ENCODE peak calls at places on chromosomes 11 and 22, in ten cellular contexts. One of them, this sample, is unnamed.
A peak's percentile ranks its signal among the peaks of the same experiment; 100 is the strongest.

GRCh38 chr11:119694334-119694733 is 34.7 kb downstream of the NECTIN1 start:
- DNase-seq in chondrocyte: no peak
- DNase-seq in non-pigmented ciliary epithelial cell: no peak
- DNase-seq in fibroblast of the aortic adventitia: no peak
- DNase-seq in posterior vena cava: no peak
- DNase-seq in activated effector memory CD4-positive, alpha-beta T cell treated with anti-CD3 and anti-CD28 coated beads, Interleukin-2, amount 50 U/mL, for 16 hours: no peak
- DNase-seq in naive thymus-derived CD4-positive, alpha-beta T cell: no peak
- DNase-seq in HEK293T: no peak
- DNase-seq in kidney epithelial cell: no peak
- DNase-seq in EL: no peak
- DNase-seq in this sample: no peak

GRCh38 chr22:45923812-45924211 is 53.1 kb downstream of the WNT7B start:
- DNase-seq in chondrocyte: no peak
- DNase-seq in non-pigmented ciliary epithelial cell: no peak
- DNase-seq in fibroblast of the aortic adventitia: no peak
- DNase-seq in posterior vena cava: no peak
- DNase-seq in activated effector memory CD4-positive, alpha-beta T cell treated with anti-CD3 and anti-CD28 coated beads, Interleukin-2, amount 50 U/mL, for 16 hours: no peak
- DNase-seq in naive thymus-derived CD4-positive, alpha-beta T cell: no peak
- DNase-seq in HEK293T: no peak
- DNase-seq in kidney epithelial cell: no peak
- DNase-seq in EL: no peak
- DNase-seq in this sample: no peak

GRCh38 chr11:128521697-128522062 is 65.7 kb downstream of the ETS1 start:
- DNase-seq in chondrocyte: no peak
- DNase-seq in non-pigmented ciliary epithelial cell: no peak
- DNase-seq in fibroblast of the aortic adventitia: peak; percentile 36
- DNase-seq in posterior vena cava: no peak
- DNase-seq in activated effector memory CD4-positive, alpha-beta T cell treated with anti-CD3 and anti-CD28 coated beads, Interleukin-2, amount 50 U/mL, for 16 hours: peak; percentile 76
- DNase-seq in naive thymus-derived CD4-positive, alpha-beta T cell: peak; percentile 44
- DNase-seq in HEK293T: no peak
- DNase-seq in kidney epithelial cell: no peak
- DNase-seq in EL: no peak
- DNase-seq in this sample: no peak

GRCh38 chr11:60872124-60872951 is 5.0 kb downstream of the ZP1 start:
- DNase-seq in chondrocyte: peak; percentile 52
- DNase-seq in non-pigmented ciliary epithelial cell: no peak
- DNase-seq in fibroblast of the aortic adventitia: peak; percentile 75
- DNase-seq in posterior vena cava: peak; percentile 73
- DNase-seq in activated effector memory CD4-positive, alpha-beta T cell treated with anti-CD3 and anti-CD28 coated beads, Interleukin-2, amount 50 U/mL, for 16 hours: no peak
- DNase-seq in naive thymus-derived CD4-positive, alpha-beta T cell: no peak
- DNase-seq in HEK293T: no peak
- DNase-seq in kidney epithelial cell: no peak
- DNase-seq in EL: peak; percentile 76
- DNase-seq in this sample: no peak

GRCh38 chr22:47177334-47177815 is 414.9 kb downstream of the TBC1D22A start:
- DNase-seq in chondrocyte: no peak
- DNase-seq in non-pigmented ciliary epithelial cell: no peak
- DNase-seq in fibroblast of the aortic adventitia: no peak
- DNase-seq in posterior vena cava: no peak
- DNase-seq in activated effector memory CD4-positive, alpha-beta T cell treated with anti-CD3 and anti-CD28 coated beads, Interleukin-2, amount 50 U/mL, for 16 hours: peak; percentile 31
- DNase-seq in naive thymus-derived CD4-positive, alpha-beta T cell: no peak
- DNase-seq in HEK293T: no peak
- DNase-seq in kidney epithelial cell: no peak
- DNase-seq in EL: no peak
- DNase-seq in this sample: peak; percentile 7

GRCh38 chr11:46006418-46007070 is 84.1 kb downstream of the LARGE2 start:
- DNase-seq in chondrocyte: no peak
- DNase-seq in non-pigmented ciliary epithelial cell: peak; percentile 60
- DNase-seq in fibroblast of the aortic adventitia: peak; percentile 85
- DNase-seq in posterior vena cava: no peak
- DNase-seq in activated effector memory CD4-positive, alpha-beta T cell treated with anti-CD3 and anti-CD28 coated beads, Interleukin-2, amount 50 U/mL, for 16 hours: no peak
- DNase-seq in naive thymus-derived CD4-positive, alpha-beta T cell: no peak
- DNase-seq in HEK293T: peak; percentile 67
- DNase-seq in kidney epithelial cell: peak; percentile 28
- DNase-seq in EL: peak; percentile 69
- DNase-seq in this sample: no peak

GRCh38 chr11:15673408-15673811 is 558.7 kb downstream of the INSC start:
- DNase-seq in chondrocyte: no peak
- DNase-seq in non-pigmented ciliary epithelial cell: no peak
- DNase-seq in fibroblast of the aortic adventitia: no peak
- DNase-seq in posterior vena cava: no peak
- DNase-seq in activated effector memory CD4-positive, alpha-beta T cell treated with anti-CD3 and anti-CD28 coated beads, Interleukin-2, amount 50 U/mL, for 16 hours: no peak
- DNase-seq in naive thymus-derived CD4-positive, alpha-beta T cell: no peak
- DNase-seq in HEK293T: no peak
- DNase-seq in kidney epithelial cell: no peak
- DNase-seq in EL: peak; percentile 29
- DNase-seq in this sample: peak; percentile 75

GRCh38 chr22:28983788-28984441 is 77.7 kb downstream of the C22orf31 start:
- DNase-seq in chondrocyte: no peak
- DNase-seq in non-pigmented ciliary epithelial cell: no peak
- DNase-seq in fibroblast of the aortic adventitia: peak; percentile 40
- DNase-seq in posterior vena cava: no peak
- DNase-seq in activated effector memory CD4-positive, alpha-beta T cell treated with anti-CD3 and anti-CD28 coated beads, Interleukin-2, amount 50 U/mL, for 16 hours: no peak
- DNase-seq in naive thymus-derived CD4-positive, alpha-beta T cell: no peak
- DNase-seq in HEK293T: no peak
- DNase-seq in kidney epithelial cell: no peak
- DNase-seq in EL: no peak
- DNase-seq in this sample: peak; percentile 75

GRCh38 chr11:78868563-78868962 is 293.9 kb upstream of the NARS2 start:
- DNase-seq in chondrocyte: no peak
- DNase-seq in non-pigmented ciliary epithelial cell: no peak
- DNase-seq in fibroblast of the aortic adventitia: no peak
- DNase-seq in posterior vena cava: no peak
- DNase-seq in activated effector memory CD4-positive, alpha-beta T cell treated with anti-CD3 and anti-CD28 coated beads, Interleukin-2, amount 50 U/mL, for 16 hours: no peak
- DNase-seq in naive thymus-derived CD4-positive, alpha-beta T cell: no peak
- DNase-seq in HEK293T: no peak
- DNase-seq in kidney epithelial cell: no peak
- DNase-seq in EL: no peak
- DNase-seq in this sample: no peak

GRCh38 chr11:113697798-113698407 is 8.2 kb downstream of the TMPRSS5 start:
- DNase-seq in chondrocyte: no peak
- DNase-seq in non-pigmented ciliary epithelial cell: no peak
- DNase-seq in fibroblast of the aortic adventitia: no peak
- DNase-seq in posterior vena cava: no peak
- DNase-seq in activated effector memory CD4-positive, alpha-beta T cell treated with anti-CD3 and anti-CD28 coated beads, Interleukin-2, amount 50 U/mL, for 16 hours: no peak
- DNase-seq in naive thymus-derived CD4-positive, alpha-beta T cell: no peak
- DNase-seq in HEK293T: no peak
- DNase-seq in kidney epithelial cell: no peak
- DNase-seq in EL: no peak
- DNase-seq in this sample: no peak

GRCh38 chr22:23263651-23264555 is 83.6 kb downstream of the BCR start:
- DNase-seq in chondrocyte: no peak
- DNase-seq in non-pigmented ciliary epithelial cell: no peak
- DNase-seq in fibroblast of the aortic adventitia: no peak
- DNase-seq in posterior vena cava: no peak
- DNase-seq in activated effector memory CD4-positive, alpha-beta T cell treated with anti-CD3 and anti-CD28 coated beads, Interleukin-2, amount 50 U/mL, for 16 hours: peak; percentile 70
- DNase-seq in naive thymus-derived CD4-positive, alpha-beta T cell: no peak
- DNase-seq in HEK293T: no peak
- DNase-seq in kidney epithelial cell: no peak
- DNase-seq in EL: no peak
- DNase-seq in this sample: no peak

GRCh38 chr11:121890377-121890776 is 225.6 kb downstream of the BLID start:
- DNase-seq in chondrocyte: no peak
- DNase-seq in non-pigmented ciliary epithelial cell: peak; percentile 78
- DNase-seq in fibroblast of the aortic adventitia: peak; percentile 86
- DNase-seq in posterior vena cava: no peak
- DNase-seq in activated effector memory CD4-positive, alpha-beta T cell treated with anti-CD3 and anti-CD28 coated beads, Interleukin-2, amount 50 U/mL, for 16 hours: no peak
- DNase-seq in naive thymus-derived CD4-positive, alpha-beta T cell: no peak
- DNase-seq in HEK293T: no peak
- DNase-seq in kidney epithelial cell: no peak
- DNase-seq in EL: peak; percentile 88
- DNase-seq in this sample: no peak

GRCh38 chr22:20779014-20779812 is 5.3 kb downstream of the SERPIND1 start:
- DNase-seq in chondrocyte: no peak
- DNase-seq in non-pigmented ciliary epithelial cell: no peak
- DNase-seq in fibroblast of the aortic adventitia: no peak
- DNase-seq in posterior vena cava: peak; percentile 48
- DNase-seq in activated effector memory CD4-positive, alpha-beta T cell treated with anti-CD3 and anti-CD28 coated beads, Interleukin-2, amount 50 U/mL, for 16 hours: no peak
- DNase-seq in naive thymus-derived CD4-positive, alpha-beta T cell: no peak
- DNase-seq in HEK293T: no peak
- DNase-seq in kidney epithelial cell: no peak
- DNase-seq in EL: no peak
- DNase-seq in this sample: no peak

GRCh38 chr11:117840881-117841581 is 16.5 kb upstream of the FXYD2 start:
- DNase-seq in chondrocyte: peak; percentile 21
- DNase-seq in non-pigmented ciliary epithelial cell: no peak
- DNase-seq in fibroblast of the aortic adventitia: no peak
- DNase-seq in posterior vena cava: peak; percentile 50
- DNase-seq in activated effector memory CD4-positive, alpha-beta T cell treated with anti-CD3 and anti-CD28 coated beads, Interleukin-2, amount 50 U/mL, for 16 hours: peak; percentile 44
- DNase-seq in naive thymus-derived CD4-positive, alpha-beta T cell: peak; percentile 15
- DNase-seq in HEK293T: no peak
- DNase-seq in kidney epithelial cell: no peak
- DNase-seq in EL: no peak
- DNase-seq in this sample: no peak

GRCh38 chr11:125454047-125454446 is 42.0 kb downstream of the FEZ1 start:
- DNase-seq in chondrocyte: no peak
- DNase-seq in non-pigmented ciliary epithelial cell: no peak
- DNase-seq in fibroblast of the aortic adventitia: no peak
- DNase-seq in posterior vena cava: no peak
- DNase-seq in activated effector memory CD4-positive, alpha-beta T cell treated with anti-CD3 and anti-CD28 coated beads, Interleukin-2, amount 50 U/mL, for 16 hours: no peak
- DNase-seq in naive thymus-derived CD4-positive, alpha-beta T cell: no peak
- DNase-seq in HEK293T: no peak
- DNase-seq in kidney epithelial cell: no peak
- DNase-seq in EL: no peak
- DNase-seq in this sample: peak; percentile 31

GRCh38 chr11:76700177-76701100 is 29.9 kb upstream of the LRRC32 start:
- DNase-seq in chondrocyte: no peak
- DNase-seq in non-pigmented ciliary epithelial cell: peak; percentile 77
- DNase-seq in fibroblast of the aortic adventitia: peak; percentile 85
- DNase-seq in posterior vena cava: peak; percentile 82
- DNase-seq in activated effector memory CD4-positive, alpha-beta T cell treated with anti-CD3 and anti-CD28 coated beads, Interleukin-2, amount 50 U/mL, for 16 hours: no peak
- DNase-seq in naive thymus-derived CD4-positive, alpha-beta T cell: no peak
- DNase-seq in HEK293T: no peak
- DNase-seq in kidney epithelial cell: peak; percentile 85
- DNase-seq in EL: peak; percentile 97
- DNase-seq in this sample: no peak

GRCh38 chr11:102850973-102851745 is 7.8 kb upstream of the MMP3 start:
- DNase-seq in chondrocyte: no peak
- DNase-seq in non-pigmented ciliary epithelial cell: peak; percentile 71
- DNase-seq in fibroblast of the aortic adventitia: peak; percentile 63
- DNase-seq in posterior vena cava: no peak
- DNase-seq in activated effector memory CD4-positive, alpha-beta T cell treated with anti-CD3 and anti-CD28 coated beads, Interleukin-2, amount 50 U/mL, for 16 hours: no peak
- DNase-seq in naive thymus-derived CD4-positive, alpha-beta T cell: no peak
- DNase-seq in HEK293T: no peak
- DNase-seq in kidney epithelial cell: peak; percentile 66
- DNase-seq in EL: peak; percentile 96
- DNase-seq in this sample: no peak

GRCh38 chr11:587978-588380 is 11.7 kb downstream of the PHRF1 start:
- DNase-seq in chondrocyte: no peak
- DNase-seq in non-pigmented ciliary epithelial cell: no peak
- DNase-seq in fibroblast of the aortic adventitia: peak; percentile 14
- DNase-seq in posterior vena cava: peak; percentile 88
- DNase-seq in activated effector memory CD4-positive, alpha-beta T cell treated with anti-CD3 and anti-CD28 coated beads, Interleukin-2, amount 50 U/mL, for 16 hours: peak; percentile 83
- DNase-seq in naive thymus-derived CD4-positive, alpha-beta T cell: peak; percentile 63
- DNase-seq in HEK293T: no peak
- DNase-seq in kidney epithelial cell: peak; percentile 38
- DNase-seq in EL: peak; percentile 79
- DNase-seq in this sample: no peak

GRCh38 chr22:37030560-37031281 is 11.2 kb downstream of the MPST start:
- DNase-seq in chondrocyte: no peak
- DNase-seq in non-pigmented ciliary epithelial cell: no peak
- DNase-seq in fibroblast of the aortic adventitia: no peak
- DNase-seq in posterior vena cava: no peak
- DNase-seq in activated effector memory CD4-positive, alpha-beta T cell treated with anti-CD3 and anti-CD28 coated beads, Interleukin-2, amount 50 U/mL, for 16 hours: no peak
- DNase-seq in naive thymus-derived CD4-positive, alpha-beta T cell: no peak
- DNase-seq in HEK293T: no peak
- DNase-seq in kidney epithelial cell: no peak
- DNase-seq in EL: no peak
- DNase-seq in this sample: peak; percentile 64